ENCODE peak calls at places on chromosomes 1 and 21, in four cellular contexts. F is pancreas, O is gastrocnemius medialis, X is endothelial cell of umbilical vein. Y is an unnamed sample. For H3K27me3 and H3K4me1, the result is how much of the 10 kb centered on the place peaks cover.

GRCh38 chr1:119987112-119987511 is 82.3 kb downstream of the NOTCH2 start:
- DNase-seq in F (no peak), O (peak), X (peak), Y (no peak)

GRCh38 chr21:28444131-28444530 is 548.5 kb downstream of the LTN1 start:
- DNase-seq in F (no peak), O (no peak), X (no peak), Y (no peak)

GRCh38 chr1:85465099-85465790 is at the start of gene DDAH1:
- DNase-seq in F (peak), O (no peak), X (peak), Y (no peak)

GRCh38 chr1:40784141-40784770 is 669 bp downstream of the KCNQ4 start:
- DNase-seq in F (no peak), O (no peak), X (no peak), Y (no peak)

GRCh38 chr1:5888606-5889211 is 103.5 kb downstream of the NPHP4 start:
- DNase-seq in F (no peak), O (no peak), X (no peak), Y (no peak)

GRCh38 chr1:84345220-84345619 is 43.7 kb downstream of the SAMD13 start:
- DNase-seq in F (no peak), O (no peak), X (no peak), Y (no peak)

GRCh38 chr1:176638713-176639112 is 175.7 kb downstream of the PAPPA2 start:
- DNase-seq in F (no peak), O (no peak), X (no peak), Y (no peak)

GRCh38 chr1:185787238-185787637 is 53.0 kb downstream of the HMCN1 start:
- DNase-seq in F (no peak), O (no peak), X (no peak), Y (no peak)

GRCh38 chr1:8373547-8374270 is 55.8 kb downstream of the SLC45A1 start:
- DNase-seq in F (peak), O (peak), X (peak), Y (no peak)

GRCh38 chr1:203421246-203421645 is 54.4 kb upstream of the PRELP start:
- DNase-seq in F (no peak), O (no peak), X (no peak), Y (no peak)

DNA sequence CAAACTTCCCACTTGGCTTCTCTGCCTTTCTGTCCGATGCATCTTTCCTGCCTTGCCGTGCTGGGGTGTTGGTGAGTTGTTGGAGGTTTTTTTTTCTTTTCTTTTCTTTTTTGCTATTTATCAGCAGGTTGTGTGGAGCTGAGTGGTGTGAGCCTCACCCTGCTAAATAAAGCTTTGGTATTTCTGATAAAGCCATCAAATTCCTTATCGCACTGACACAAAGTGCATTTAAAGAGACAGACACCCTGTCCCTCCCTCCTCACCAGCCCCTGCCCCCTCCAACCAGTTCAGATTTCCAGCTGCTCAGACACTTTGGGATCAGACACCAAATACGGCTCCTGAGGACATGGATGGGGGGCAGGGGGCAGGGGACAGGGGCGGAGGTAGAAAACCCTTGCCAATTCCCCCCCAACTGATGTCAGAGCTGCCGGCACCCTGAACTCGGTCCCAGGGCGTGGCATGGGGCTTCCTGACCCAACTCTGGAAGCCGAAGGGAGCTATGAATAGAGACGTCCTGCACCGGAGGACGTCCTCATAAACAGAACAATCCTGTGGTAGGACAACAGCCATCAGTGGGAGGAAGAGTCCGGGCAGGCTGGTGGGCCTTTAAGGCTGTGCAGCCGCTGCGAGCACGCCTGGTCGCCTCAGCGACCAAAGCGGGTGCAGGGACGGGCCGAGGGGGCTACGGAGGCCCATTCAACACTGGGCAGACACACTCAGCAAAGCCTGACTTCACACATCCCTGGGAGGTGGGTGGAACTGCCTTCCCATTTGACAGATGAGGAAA is 79.0 kb downstream of the CASZ1 start:
- DNase-seq in F (no peak), O (peak), X (no peak), Y (no peak)
- H3K27me3 ChIP-seq in F (under half), O (under half), X (under half), Y (under half)

DNA sequence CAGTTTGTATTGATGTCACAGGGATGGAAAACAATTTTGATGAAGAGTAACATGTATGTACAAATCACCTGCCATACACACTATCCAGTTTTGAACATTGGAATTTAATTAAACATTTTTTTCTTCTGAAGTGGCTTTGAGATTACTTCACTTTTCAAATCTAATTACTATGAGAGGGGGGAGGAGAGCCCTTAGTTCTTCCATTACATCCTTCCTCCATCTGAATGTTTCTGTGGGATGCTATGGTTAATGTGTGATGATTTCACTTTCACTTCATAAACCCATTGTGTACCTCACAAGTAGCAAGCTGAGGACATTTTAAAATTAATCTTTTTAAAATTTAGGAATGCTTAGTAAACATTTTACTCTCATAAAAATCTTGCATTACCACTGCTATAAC is 156.9 kb downstream of the RUNX1 start:
- DNase-seq in F (no peak), O (no peak), X (peak), Y (peak)
- H3K4me1 ChIP-seq in F (under half), O (under half), X (under half), Y (under half)

GRCh38 chr1:156896490-156897033 is 3.0 kb downstream of the PEAR1 start:
- DNase-seq in F (no peak), O (no peak), X (peak), Y (no peak)
- H3K27me3 ChIP-seq in F (under half), O (under half), X (under half), Y (under half)

GRCh38 chr1:245915406-245915805 is 591.7 kb downstream of the SMYD3 start:
- DNase-seq in F (no peak), O (no peak), X (no peak), Y (no peak)
- H3K4me1 ChIP-seq in F (under half), O (under half), X (under half), Y (under half)

GRCh38 chr1:207646891-207647290 is 2.0 kb downstream of the CR1L start:
- DNase-seq in F (no peak), O (no peak), X (no peak), Y (no peak)

GRCh38 chr1:207644479-207644851 is 468 bp upstream of the CR1L start:
- DNase-seq in F (no peak), O (no peak), X (no peak), Y (no peak)

GRCh38 chr1:207647966-207648906 is 3.3 kb downstream of the CR1L start:
- DNase-seq in F (no peak), O (no peak), X (no peak), Y (no peak)

GRCh38 chr1:207644852-207645631 is at the start of gene CR1L:
- DNase-seq in F (peak), O (peak), X (peak), Y (peak)

GRCh38 chr1:207645632-207646081 is 724 bp downstream of the CR1L start:
- DNase-seq in F (no peak), O (no peak), X (no peak), Y (no peak)
- H3K27me3 ChIP-seq in F (under half), O (under half), X (under half), Y (under half)

DNA sequence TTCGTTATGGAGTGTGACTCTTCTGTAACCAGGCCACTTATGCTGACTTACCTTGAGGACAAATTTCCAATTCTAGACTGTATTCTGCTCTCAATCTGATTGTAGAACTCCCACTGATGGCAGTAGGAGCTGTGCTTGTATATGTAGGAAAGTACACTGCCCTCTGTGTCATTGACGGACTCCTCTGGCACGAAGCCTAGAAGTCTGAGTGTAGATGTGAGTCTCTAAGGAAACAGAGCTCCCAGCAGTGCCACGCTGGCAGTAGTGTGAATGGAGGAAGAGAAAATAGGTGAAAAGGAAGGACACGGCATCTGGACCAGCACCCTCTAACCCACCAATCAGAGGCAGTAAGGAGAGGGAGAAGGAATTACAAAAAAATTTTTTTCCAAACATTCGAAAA is 130.4 kb upstream of the ADGRL2 start:
- DNase-seq in F (peak), O (no peak), X (peak), Y (no peak)
- H3K4me1 ChIP-seq in F (under half), O (under half), X (under half), Y (under half)

GRCh38 chr21:44730028-44730395 is 18.6 kb upstream of the TSPEAR start:
- DNase-seq in F (no peak), O (no peak), X (no peak), Y (no peak)
- H3K27me3 ChIP-seq in F (under half), O (under half), X (under half), Y (under half)